ENCODE peak calls at places on chromosomes 2 and 18, in eight cellular contexts. E is AG04449, I is astrocyte of the cerebellum, R is neural progenitor cell, U is heart right ventricle, V is BE2C, Q is left ventricle myocardium inferior, J is upper lobe of right lung. D is an unnamed sample.
A peak's percentile ranks its signal among the peaks of the same experiment; 100 is the strongest.

GRCh38 chr18:37484893-37485834 is 80.4 kb downstream of the CELF4 start:
- DNase-seq in U (no peak), R (peak; percentile 78), J (no peak), V (no peak), Q (no peak), E (no peak), I (no peak), D (no peak)

GRCh38 chr2:183383854-183384253 is 259.6 kb downstream of the NUP35 start:
- DNase-seq in E (no peak), V (no peak), J (no peak), I (no peak), U (no peak), Q (no peak), R (no peak), D (no peak)

GRCh38 chr2:217749009-217749408 is 253.8 kb downstream of the TNS1 start:
- DNase-seq in U (peak; percentile 33), I (no peak), E (no peak), Q (peak; percentile 29), V (peak; percentile 38), J (no peak), R (no peak), D (no peak)

GRCh38 chr2:68879296-68879695 is 8.1 kb upstream of the BMP10 start:
- DNase-seq in V (no peak), R (no peak), I (no peak), Q (no peak), J (no peak), U (no peak), E (no peak), D (no peak)

GRCh38 chr2:151491496-151491895 is 81.8 kb downstream of the RIF1 start:
- DNase-seq in I (no peak), R (no peak), Q (no peak), J (no peak), V (no peak), U (no peak), E (no peak), D (no peak)

GRCh38 chr2:38648107-38648761 is 17.7 kb upstream of the GALM start:
- DNase-seq in Q (no peak), J (no peak), R (no peak), I (no peak), U (no peak), V (no peak), E (no peak), D (no peak)

GRCh38 chr2:131121464-131121863 is 16.3 kb downstream of the PLEKHB2 start:
- DNase-seq in R (no peak), E (no peak), U (no peak), V (no peak), Q (no peak), J (no peak), I (no peak), D (no peak)

GRCh38 chr2:127599211-127599610 is 46.7 kb upstream of the GPR17 start:
- DNase-seq in E (no peak), J (no peak), U (no peak), I (no peak), R (no peak), Q (no peak), V (no peak), D (no peak)

GRCh38 chr2:176385838-176386237 is 116.6 kb downstream of the MTX2 start:
- DNase-seq in R (no peak), V (no peak), J (no peak), Q (no peak), I (no peak), U (no peak), E (no peak), D (no peak)

GRCh38 chr18:45850021-45850420 is 24.5 kb downstream of the SIGLEC15 start:
- DNase-seq in V (no peak), J (no peak), E (no peak), U (no peak), I (no peak), Q (no peak), R (peak; percentile 42), D (no peak)

DNA sequence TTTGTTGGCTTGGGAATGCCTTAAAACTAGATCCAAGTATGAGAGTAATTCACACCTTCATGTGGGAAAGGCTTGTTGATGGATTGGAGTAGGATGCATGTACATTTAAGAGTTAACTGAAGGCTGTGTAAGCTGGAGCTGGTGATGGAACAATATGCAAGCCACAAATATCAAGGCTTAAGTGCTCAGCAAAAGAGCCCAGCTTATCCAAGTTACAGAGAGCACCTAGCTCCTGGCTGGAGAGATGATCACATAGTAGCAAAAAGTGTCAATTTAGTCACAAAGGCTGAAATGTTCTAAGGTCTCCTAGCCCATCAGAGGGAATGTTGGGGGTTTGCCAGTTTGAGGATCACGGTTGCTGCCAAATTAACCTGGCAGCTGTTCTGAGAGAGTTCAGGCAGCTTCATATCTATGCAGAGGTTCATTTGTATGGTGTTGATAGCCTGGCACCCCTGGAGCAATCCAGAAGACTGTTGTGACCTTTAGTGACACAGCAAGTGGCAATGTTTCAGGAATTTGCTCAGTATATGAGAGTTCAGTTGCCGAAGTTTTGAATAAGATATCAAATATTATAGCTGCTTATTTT is 228.2 kb downstream of the DOK6 start:
- DNase-seq in U (no peak), I (no peak), V (no peak), J (no peak), Q (no peak), R (no peak), E (no peak), D (no peak)
- TF ChIP-seq CTCF in U (no peak), I (no peak), V (no peak), J (no peak), Q (no peak), R (no peak), E (no peak), D (no peak)

DNA sequence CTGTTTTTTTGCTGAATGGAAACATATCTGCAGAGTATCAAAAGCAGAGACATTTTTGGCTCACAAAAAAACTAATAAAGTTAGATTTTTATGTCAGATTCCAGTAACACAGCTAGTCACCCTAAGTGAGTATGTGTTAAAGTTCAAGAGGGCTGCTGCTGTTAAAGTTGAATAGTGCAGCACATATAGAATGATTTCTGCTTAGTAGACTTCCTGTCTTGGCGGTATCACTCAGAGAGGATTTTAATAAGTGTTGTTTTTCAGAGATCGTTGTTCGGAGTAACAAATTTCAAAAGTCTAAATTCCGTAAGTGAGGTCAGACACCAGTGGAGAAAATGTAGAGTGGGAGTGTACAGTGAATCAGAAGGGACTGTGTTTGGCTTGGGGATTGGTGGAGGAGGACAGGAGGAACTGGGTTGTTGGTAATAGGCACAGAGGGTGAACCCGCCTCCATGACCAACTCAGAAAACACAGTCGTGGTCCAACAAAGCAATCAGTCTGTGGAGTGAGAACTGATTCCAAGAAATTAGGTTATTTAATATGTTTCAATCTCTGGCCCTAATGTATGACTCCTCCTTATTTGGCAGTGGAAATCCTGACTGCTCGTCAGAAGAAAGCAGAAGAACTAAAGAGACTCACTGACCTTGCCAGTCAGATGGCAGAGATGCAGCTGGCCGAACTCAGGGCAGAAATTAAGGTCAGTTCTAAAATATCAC is 43.0 kb downstream of the KCTD18 start:
- DNase-seq in J (no peak), U (no peak), E (no peak), I (no peak), V (no peak), Q (no peak), R (no peak), D (no peak)
- H3K4me3 ChIP-seq in J (no peak overlapping the region), U (no peak overlapping the region), E (no peak overlapping the region), I (no peak overlapping the region), V (no peak overlapping the region), Q (peak overlapping the region; percentile 1), R (no peak overlapping the region), D (no peak overlapping the region)

DNA sequence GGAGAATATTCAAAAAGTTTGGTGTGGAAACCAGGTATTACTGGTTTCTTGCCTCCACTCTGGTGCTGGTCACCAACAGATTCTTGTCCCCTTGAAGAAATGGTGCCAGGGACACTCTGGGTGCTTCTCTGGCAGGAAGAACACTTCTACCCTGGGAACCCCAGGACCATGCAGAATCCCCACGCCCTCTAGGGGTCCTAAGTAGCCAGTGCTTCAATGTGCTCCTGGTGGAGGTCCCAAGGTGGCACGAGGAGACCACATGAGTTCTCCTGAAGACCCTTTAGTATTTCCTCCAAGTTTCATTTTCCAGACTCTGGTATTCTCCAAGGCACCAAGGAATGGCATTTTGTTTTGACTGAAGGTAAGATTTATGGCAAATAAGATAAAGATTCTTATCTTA is 380.6 kb downstream of the TSN start:
- DNase-seq in J (no peak), E (no peak), R (peak; percentile 47), I (no peak), U (no peak), V (peak; percentile 18), Q (no peak), D (no peak)
- TF ChIP-seq CTCF in J (peak; percentile 56), E (peak; percentile 28), R (peak; percentile 48), I (peak; percentile 25), U (peak; percentile 16), V (peak; percentile 59), Q (peak; percentile 56), D (peak; percentile 31)

GRCh38 chr18:77000527-77000926 is 132.1 kb downstream of the MBP start:
- DNase-seq in U (peak; percentile 58), Q (peak; percentile 56), R (peak; percentile 64), I (no peak), V (peak; percentile 44), E (no peak), J (no peak), D (no peak)
- H3K4me3 ChIP-seq in U (no peak overlapping the region), Q (peak overlapping the region; percentile 20), R (no peak overlapping the region), I (no peak overlapping the region), V (peak overlapping the region; percentile 11), E (peak overlapping the region; percentile 10), J (no peak overlapping the region), D (no peak overlapping the region)

GRCh38 chr2:181575024-181575649 is 81.8 kb downstream of the CERKL start:
- DNase-seq in Q (no peak), J (no peak), V (no peak), E (no peak), I (no peak), U (no peak), R (no peak), D (no peak)

GRCh38 chr2:181576431-181576830 is 80.5 kb downstream of the CERKL start:
- DNase-seq in I (no peak), V (no peak), U (no peak), E (no peak), R (no peak), J (no peak), Q (no peak), D (no peak)

GRCh38 chr2:181573140-181573736 is 83.7 kb downstream of the CERKL start:
- DNase-seq in I (peak; percentile 15), V (no peak), Q (no peak), U (no peak), E (no peak), J (no peak), R (peak; percentile 51), D (no peak)

GRCh38 chr2:181574321-181574720 is 82.6 kb downstream of the CERKL start:
- DNase-seq in U (no peak), R (no peak), I (no peak), E (no peak), J (no peak), V (no peak), Q (no peak), D (no peak)

DNA sequence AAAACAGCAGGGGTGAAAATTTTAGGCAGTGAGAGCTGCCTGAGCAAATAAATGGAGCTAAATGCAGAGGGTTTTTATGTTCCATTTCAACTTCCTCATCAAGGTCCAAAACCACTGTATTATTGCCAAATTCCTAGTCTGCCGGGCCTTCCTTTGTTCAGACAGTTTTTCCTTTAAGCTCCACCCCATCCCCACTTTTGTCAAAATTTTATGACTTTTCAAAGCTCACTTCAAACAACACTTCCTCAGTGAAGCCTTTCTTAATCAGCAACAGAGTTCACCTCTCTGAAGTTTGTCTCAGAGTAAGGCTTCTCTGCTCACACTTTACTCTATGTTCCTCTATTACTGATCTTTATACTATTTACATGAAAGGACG is 81.3 kb downstream of the CERKL start:
- DNase-seq in I (no peak), J (no peak), U (no peak), E (no peak), Q (no peak), R (no peak), V (no peak), D (no peak)
- TF ChIP-seq CTCF in I (no peak), J (no peak), U (no peak), E (no peak), Q (no peak), R (no peak), V (no peak), D (no peak)

D was measured in HFF-Myc.